ENCODE peak calls at places on chromosomes 16 and 17, in seven cellular contexts. Q is IMR-90, B is mesendoderm, S is trophoblast cell, E is H9, Y is H1, P is mesenchymal stem cell. M is an unnamed sample.

GRCh38 chr16:85262558-85263196 is 150.4 kb upstream of the CIBAR2 start:
- DNase-seq in Q (no peak), B (peak), S (no peak), E (no peak), Y (no peak), P (no peak), M (no peak)

GRCh38 chr17:21463779-21464407 is 87.7 kb downstream of the KCNJ12 start:
- DNase-seq in Q (no peak), B (peak), S (no peak), E (peak), Y (peak), P (no peak), M (no peak)

GRCh38 chr17:71505200-71505599 is 615.6 kb upstream of the SOX9 start:
- DNase-seq in Q (peak), B (peak), S (peak), E (no peak), Y (no peak), P (no peak), M (no peak)

GRCh38 chr17:78958556-78959191 is 21.0 kb downstream of the LGALS3BP start:
- DNase-seq in Q (no peak), B (no peak), S (peak), E (peak), Y (no peak), P (no peak), M (no peak)

GRCh38 chr16:74667215-74667765 is 613 bp upstream of the RFWD3 start:
- DNase-seq in Q (peak), B (peak), S (no peak), E (peak), Y (peak), P (peak), M (peak)

GRCh38 chr16:79509221-79509631 is 91.3 kb downstream of the MAF start:
- DNase-seq in Q (no peak), B (no peak), S (no peak), E (no peak), Y (no peak), P (no peak), M (no peak)

GRCh38 chr17:66447159-66447558 is 144.7 kb downstream of the PRKCA start:
- DNase-seq in Q (no peak), B (no peak), S (no peak), E (no peak), Y (no peak), P (no peak), M (no peak)

GRCh38 chr16:79628501-79628975 is 28.0 kb upstream of the MAF start:
- DNase-seq in Q (peak), B (peak), S (peak), E (no peak), Y (no peak), P (peak), M (no peak)

GRCh38 chr17:59754547-59754946 is 47.1 kb downstream of the VMP1 start:
- DNase-seq in Q (peak), B (peak), S (no peak), E (no peak), Y (no peak), P (peak), M (no peak)

GRCh38 chr16:12062343-12063003 is 85.9 kb downstream of the SNX29 start:
- DNase-seq in Q (peak), B (peak), S (peak), E (no peak), Y (no peak), P (peak), M (no peak)

GRCh38 chr16:8458481-8458880 is 131.8 kb downstream of the TMEM114 start:
- DNase-seq in Q (no peak), B (peak), S (no peak), E (no peak), Y (no peak), P (no peak), M (no peak)

GRCh38 chr16:5444181-5444580 is 346.6 kb upstream of the EEF2KMT start:
- DNase-seq in Q (no peak), B (no peak), S (no peak), E (no peak), Y (no peak), P (no peak), M (no peak)

GRCh38 chr16:2497116-2497630 is 16.6 kb upstream of the ATP6V0C start:
- DNase-seq in Q (no peak), B (no peak), S (no peak), E (no peak), Y (no peak), P (no peak), M (no peak)

GRCh38 chr16:78742501-78743283 is 643.2 kb downstream of the WWOX start:
- DNase-seq in Q (peak), B (peak), S (peak), E (no peak), Y (no peak), P (peak), M (no peak)

GRCh38 chr17:4770632-4771031 is 1.1 kb upstream of the TM4SF5 start:
- DNase-seq in Q (no peak), B (no peak), S (no peak), E (no peak), Y (no peak), P (no peak), M (no peak)
- H2BK5ac ChIP-seq in Q (no peak), B (no peak), S (no peak), E (no peak), Y (no peak), P (no peak), M (no peak)

DNA sequence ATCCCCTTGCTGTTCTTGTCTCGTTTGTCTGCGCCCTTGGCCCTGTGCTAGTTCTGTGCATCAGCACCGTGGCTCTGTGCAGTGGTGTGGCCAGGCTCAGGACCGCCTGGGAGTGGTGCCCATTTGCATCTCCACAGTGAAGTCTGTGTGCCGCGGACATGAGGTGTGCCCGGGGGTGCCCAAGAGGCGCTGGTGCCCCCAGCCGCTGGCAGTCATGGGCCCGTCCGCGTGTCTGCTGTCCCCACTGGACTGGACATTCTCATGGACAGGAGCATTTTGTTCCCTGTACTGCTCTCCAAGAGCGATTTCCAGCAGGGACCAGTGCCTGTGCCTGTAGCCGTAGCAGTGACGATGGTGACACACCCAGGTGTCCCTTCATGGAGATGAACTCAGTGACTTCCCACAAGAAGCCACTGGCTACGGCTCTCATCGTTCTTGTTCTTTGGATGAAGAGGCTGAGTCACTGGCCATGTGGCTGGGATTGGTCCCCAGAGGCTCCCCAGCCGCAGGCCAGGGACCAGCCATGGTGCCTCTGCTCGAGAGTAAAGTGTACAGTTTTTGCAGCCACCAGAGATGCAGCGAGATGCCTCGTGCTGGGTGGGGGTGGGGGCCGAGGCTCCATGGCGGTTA is 13.0 kb upstream of the MC1R start:
- DNase-seq in Q (no peak), B (no peak), S (peak), E (no peak), Y (no peak), P (peak), M (no peak)
- H2BK5ac ChIP-seq in Q (no peak), B (no peak), S (peak), E (no peak), Y (no peak), P (no peak), M (no peak)

GRCh38 chr16:89466920-89467319 is 23.4 kb downstream of the ANKRD11 start:
- DNase-seq in Q (no peak), B (no peak), S (no peak), E (no peak), Y (no peak), P (no peak), M (no peak)
- H2BK5ac ChIP-seq in Q (no peak), B (no peak), S (no peak), E (no peak), Y (no peak), P (no peak), M (no peak)

GRCh38 chr17:30236297-30236624 is 764 bp upstream of the SLC6A4 start:
- DNase-seq in Q (no peak), B (no peak), S (no peak), E (no peak), Y (no peak), P (no peak), M (no peak)
- H2BK5ac ChIP-seq in Q (no peak), B (no peak), S (no peak), E (no peak), Y (no peak), P (no peak), M (no peak)

DNA sequence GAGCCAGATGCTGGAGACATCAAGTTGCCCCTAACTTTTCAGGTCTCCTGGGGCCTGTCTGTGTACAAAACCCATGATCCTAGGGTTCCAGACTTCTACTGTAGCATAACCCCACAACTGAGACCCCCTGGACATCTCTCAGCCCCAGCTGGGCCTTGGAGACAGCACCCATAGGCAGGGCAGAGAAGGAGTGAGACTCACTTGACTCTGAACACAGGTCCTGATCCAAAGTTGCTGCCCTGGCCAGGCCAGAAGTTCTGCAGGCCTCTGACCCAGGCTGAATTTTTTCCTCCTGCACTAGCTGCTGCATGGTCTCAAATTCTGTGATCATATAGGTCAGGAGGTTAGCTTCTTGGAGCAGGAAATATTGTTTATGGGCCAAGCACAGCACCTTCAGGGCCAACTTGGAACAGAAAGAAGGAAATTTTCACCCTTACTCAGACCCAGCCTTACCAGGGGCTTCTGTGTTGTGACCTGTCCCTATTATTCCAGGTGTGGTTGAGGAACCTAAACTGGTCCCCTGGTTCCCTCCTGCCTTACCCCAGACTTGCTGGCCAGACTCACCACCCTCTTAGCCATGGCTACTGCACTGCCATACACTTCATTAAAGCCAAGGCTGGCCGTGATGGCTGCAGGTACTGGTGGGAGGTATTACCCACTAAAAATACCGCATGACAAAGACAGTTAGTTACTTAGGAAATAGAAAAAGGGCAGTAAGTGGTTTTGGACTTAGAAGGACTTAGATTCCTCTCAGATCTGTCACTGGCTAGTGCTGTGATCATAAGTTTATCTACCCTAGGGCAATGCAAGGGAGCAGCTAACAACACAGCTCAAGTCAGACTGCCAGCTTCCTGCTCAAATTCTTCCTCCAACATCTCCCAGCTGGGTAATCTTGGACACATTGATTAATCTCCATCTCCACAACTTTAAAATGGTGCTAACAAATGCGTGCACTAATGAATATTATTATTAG is 2180.1 kb downstream of the TP53TG3F start:
- DNase-seq in Q (no peak), B (no peak), S (no peak), E (no peak), Y (no peak), P (no peak), M (no peak)
- H2BK5ac ChIP-seq in Q (no peak), B (no peak), S (no peak), E (no peak), Y (no peak), P (no peak), M (no peak)

M was measured in neuronal stem cell.